ENCODE peak calls at places on chromosomes 12 and 14, in seven cellular contexts. G, S, D, W, I, Z and T are unnamed samples.

GRCh38 chr12:113474635-113475436 is 3.2 kb upstream of the LHX5 start:
- DNase-seq in S (no peak), D (peak), Z (no peak), G (no peak), W (no peak), I (no peak), T (no peak)

GRCh38 chr12:78568326-78569020 is 296.1 kb upstream of the SYT1 start:
- DNase-seq in Z (no peak), W (peak), D (no peak), G (no peak), S (no peak), I (no peak), T (no peak)

GRCh38 chr12:131920157-131920508 is 8.9 kb upstream of the PUS1 start:
- DNase-seq in D (no peak), S (no peak), I (no peak), W (no peak), G (no peak), Z (no peak), T (no peak)

GRCh38 chr14:23694085-23694975 is 58.2 kb downstream of the DHRS2 start:
- DNase-seq in Z (no peak), S (no peak), G (no peak), W (peak), D (no peak), I (peak), T (no peak)

GRCh38 chr14:73726025-73726961 is 12.1 kb upstream of the PNMA1 start:
- DNase-seq in S (no peak), G (no peak), D (no peak), W (no peak), I (no peak), Z (no peak), T (no peak)

GRCh38 chr14:80587096-80587724 is 354.3 kb downstream of the CEP128 start:
- DNase-seq in W (peak), S (no peak), Z (no peak), I (peak), D (peak), G (no peak), T (no peak)

GRCh38 chr14:23695220-23695999 is 59.2 kb downstream of the DHRS2 start:
- DNase-seq in D (no peak), S (peak), G (no peak), Z (no peak), I (peak), W (no peak), T (no peak)

GRCh38 chr12:116006141-116006540 is 271.4 kb downstream of the MED13L start:
- DNase-seq in Z (no peak), I (no peak), G (no peak), S (no peak), D (no peak), W (no peak), T (no peak)

GRCh38 chr14:95527392-95528002 is 7.4 kb upstream of the GLRX5 start:
- DNase-seq in W (peak), S (no peak), D (no peak), I (peak), G (peak), Z (no peak), T (peak)

GRCh38 chr12:91565246-91565645 is 382.6 kb upstream of the DCN start:
- DNase-seq in W (no peak), I (peak), Z (no peak), D (no peak), S (no peak), G (no peak), T (no peak)

GRCh38 chr14:50357124-50357523 is 39.6 kb downstream of the CDKL1 start:
- DNase-seq in Z (no peak), G (no peak), D (no peak), W (no peak), I (no peak), S (no peak), T (no peak)

GRCh38 chr14:69713127-69713800 is 53.7 kb upstream of the SRSF5 start:
- DNase-seq in I (no peak), W (no peak), G (no peak), Z (no peak), D (no peak), S (no peak), T (no peak)

GRCh38 chr12:2372735-2373134 is 319.9 kb downstream of the CACNA1C start:
- DNase-seq in Z (no peak), G (no peak), I (no peak), W (no peak), S (peak), D (no peak), T (no peak)

GRCh38 chr12:119088917-119089667 is 89.6 kb upstream of the HSPB8 start:
- DNase-seq in I (no peak), S (no peak), D (no peak), W (no peak), G (peak), Z (no peak), T (no peak)

GRCh38 chr12:27236498-27236897 is 7.6 kb upstream of the STK38L start:
- DNase-seq in W (peak), D (no peak), I (peak), S (no peak), Z (no peak), G (no peak), T (no peak)

GRCh38 chr14:79515158-79515557 is 696.1 kb downstream of the DIO2 start:
- DNase-seq in S (no peak), G (no peak), D (no peak), Z (no peak), W (no peak), I (peak), T (no peak)

GRCh38 chr14:71250791-71251190 is 343.5 kb downstream of the PCNX1 start:
- DNase-seq in D (no peak), Z (no peak), S (no peak), I (no peak), W (no peak), G (no peak), T (no peak)

GRCh38 chr14:34013714-34014055 is 62.8 kb upstream of the EGLN3 start:
- DNase-seq in W (no peak), Z (no peak), I (no peak), G (no peak), D (no peak), S (no peak), T (no peak)

GRCh38 chr12:6937481-6938352 is 5.9 kb upstream of the RNU7-1 start:
- DNase-seq in W (peak), G (peak), D (peak), I (peak), Z (peak), S (peak), T (no peak)
- TF ChIP-seq CTCF in W (peak), G (peak), D (peak), I (peak), Z (peak), S (peak), T (no peak)

GRCh38 chr14:51744372-51745150 is 92.9 kb downstream of the FRMD6 start:
- DNase-seq in G (no peak), W (no peak), D (no peak), S (no peak), I (no peak), Z (no peak), T (no peak)
- TF ChIP-seq CTCF in G (no peak), W (no peak), D (no peak), S (no peak), I (no peak), Z (no peak), T (no peak)

GRCh38 chr12:121802843-121803698 is 738 bp upstream of the SETD1B start:
- DNase-seq in S (peak), G (peak), I (peak), Z (peak), W (peak), D (peak), T (peak)
- TF ChIP-seq CTCF in S (no peak), G (no peak), I (no peak), Z (no peak), W (peak), D (no peak), T (no peak)

GRCh38 chr14:104169005-104169764 is 30.8 kb downstream of the KIF26A start:
- DNase-seq in D (no peak), I (no peak), S (no peak), G (no peak), W (no peak), Z (no peak), T (no peak)
- TF ChIP-seq CTCF in D (no peak), I (no peak), S (no peak), G (no peak), W (no peak), Z (no peak), T (no peak)